ENCODE peak calls at places on chromosomes 12 and 14, in six cellular contexts. V, M, W, H, X and Z are unnamed samples.

GRCh38 chr12:92185052-92185451 is 39.4 kb upstream of the BTG1 start:
- DNase-seq in V (no peak), M (no peak), W (no peak), H (no peak), X (no peak), Z (no peak)

GRCh38 chr12:109544955-109545531 is 28.3 kb downstream of the MMAB start:
- DNase-seq in V (no peak), M (no peak), W (no peak), H (no peak), X (no peak), Z (peak)

GRCh38 chr12:2586159-2587035 is 208.4 kb upstream of the FKBP4 start:
- DNase-seq in V (no peak), M (no peak), W (peak), H (no peak), X (no peak), Z (no peak)

GRCh38 chr14:69346710-69347109 is 51.4 kb downstream of the ERH start:
- DNase-seq in V (no peak), M (no peak), W (no peak), H (peak), X (no peak), Z (no peak)

GRCh38 chr14:45252356-45253069 is 489 bp downstream of the MIS18BP1 start:
- DNase-seq in V (no peak), M (no peak), W (peak), H (no peak), X (no peak), Z (peak)

GRCh38 chr12:130547480-130548155 is 168.5 kb downstream of the RIMBP2 start:
- DNase-seq in V (no peak), M (no peak), W (no peak), H (no peak), X (no peak), Z (no peak)

GRCh38 chr12:83036847-83037246 is 350.1 kb downstream of the TMTC2 start:
- DNase-seq in V (no peak), M (no peak), W (no peak), H (no peak), X (no peak), Z (no peak)

GRCh38 chr12:105920161-105920684 is 218.5 kb downstream of the NUAK1 start:
- DNase-seq in V (no peak), M (no peak), W (peak), H (no peak), X (no peak), Z (no peak)

GRCh38 chr12:19018302-19018980 is 111.1 kb upstream of the PLEKHA5 start:
- DNase-seq in V (no peak), M (no peak), W (no peak), H (no peak), X (no peak), Z (peak)

GRCh38 chr12:132726386-132726785 is 15.7 kb downstream of the PGAM5 start:
- DNase-seq in V (no peak), M (no peak), W (no peak), H (no peak), X (no peak), Z (no peak)

GRCh38 chr12:100401660-100402059 is 44.8 kb downstream of the SLC17A8 start:
- DNase-seq in V (no peak), M (no peak), W (no peak), H (no peak), X (no peak), Z (peak)

GRCh38 chr14:24369907-24370687 is 2.1 kb downstream of the NFATC4 start:
- DNase-seq in V (no peak), M (no peak), W (no peak), H (no peak), X (no peak), Z (no peak)

GRCh38 chr12:87254371-87255030 is 774.7 kb downstream of the C12orf50 start:
- DNase-seq in V (no peak), M (no peak), W (no peak), H (no peak), X (no peak), Z (no peak)

GRCh38 chr12:106089935-106090334 is 48.8 kb downstream of the NUAK1 start:
- DNase-seq in V (no peak), M (no peak), W (no peak), H (no peak), X (no peak), Z (no peak)

GRCh38 chr12:44029194-44029593 is 193.3 kb downstream of the TMEM117 start:
- DNase-seq in V (no peak), M (no peak), W (no peak), H (no peak), X (no peak), Z (no peak)

GRCh38 chr12:119869720-119870119 is 7.4 kb downstream of the CIT start:
- DNase-seq in V (no peak), M (no peak), W (no peak), H (no peak), X (no peak), Z (peak)

GRCh38 chr14:93137864-93138263 is 22.1 kb upstream of the ITPK1 start:
- DNase-seq in V (no peak), M (peak), W (peak), H (no peak), X (no peak), Z (no peak)

GRCh38 chr12:130765186-130765659 is 49.1 kb upstream of the RIMBP2 start:
- DNase-seq in V (no peak), M (no peak), W (no peak), H (no peak), X (no peak), Z (peak)

GRCh38 chr12:53481957-53482586 is 17.2 kb downstream of the MAP3K12 start:
- DNase-seq in V (no peak), M (no peak), W (no peak), H (no peak), X (no peak), Z (peak)

GRCh38 chr12:57237952-57238853 is 8.7 kb downstream of the SHMT2 start:
- DNase-seq in V (no peak), M (no peak), W (peak), H (peak), X (no peak), Z (no peak)

GRCh38 chr14:32073537-32074189 is 3.4 kb upstream of the ARHGAP5 start:
- DNase-seq in V (no peak), M (no peak), W (peak), H (peak), X (no peak), Z (peak)

GRCh38 chr14:23352506-23353432 is at the start of gene SLC22A17:
- DNase-seq in V (no peak), M (peak), W (peak), H (peak), X (peak), Z (peak)

GRCh38 chr14:79136437-79137430 is 966.6 kb downstream of the NRXN3 start:
- DNase-seq in V (no peak), M (no peak), W (no peak), H (no peak), X (no peak), Z (no peak)

GRCh38 chr12:21568115-21568514 is 36.5 kb downstream of the GYS2 start:
- DNase-seq in V (no peak), M (no peak), W (no peak), H (no peak), X (no peak), Z (no peak)

GRCh38 chr12:57214398-57214781 is 2.2 kb upstream of the NXPH4 start:
- DNase-seq in V (peak), M (no peak), W (peak), H (peak), X (no peak), Z (no peak)

GRCh38 chr12:4133636-4134433 is 139.7 kb upstream of the CCND2 start:
- DNase-seq in V (no peak), M (no peak), W (no peak), H (peak), X (no peak), Z (no peak)

GRCh38 chr12:30286345-30286926 is 409.2 kb downstream of the IPO8 start:
- DNase-seq in V (no peak), M (no peak), W (peak), H (peak), X (no peak), Z (peak)

GRCh38 chr12:54352891-54353874 is 11.1 kb downstream of the GPR84 start:
- DNase-seq in V (no peak), M (no peak), W (peak), H (no peak), X (no peak), Z (no peak)

GRCh38 chr12:54337280-54337842 is 12.4 kb downstream of the COPZ1 start:
- DNase-seq in V (no peak), M (no peak), W (peak), H (no peak), X (no peak), Z (no peak)

GRCh38 chr14:70821916-70822705 is 12.8 kb upstream of the MAP3K9 start:
- DNase-seq in V (peak), M (no peak), W (peak), H (peak), X (peak), Z (peak)

GRCh38 chr14:61616524-61617185 is 78.7 kb upstream of the HIF1A start:
- DNase-seq in V (no peak), M (no peak), W (no peak), H (no peak), X (no peak), Z (no peak)

GRCh38 chr14:54776361-54777001 is 126.1 kb downstream of the GCH1 start:
- DNase-seq in V (no peak), M (no peak), W (peak), H (no peak), X (peak), Z (no peak)

GRCh38 chr12:91250273-91250672 is 67.7 kb upstream of the DCN start:
- DNase-seq in V (no peak), M (no peak), W (no peak), H (no peak), X (no peak), Z (no peak)

GRCh38 chr14:72880820-72881219 is 13.1 kb downstream of the DPF3 start:
- DNase-seq in V (no peak), M (no peak), W (no peak), H (no peak), X (no peak), Z (no peak)

GRCh38 chr12:124392271-124392990 is 97.5 kb downstream of the RFLNA start:
- DNase-seq in V (no peak), M (no peak), W (no peak), H (peak), X (no peak), Z (peak)

GRCh38 chr14:34817768-34818167 is 57.4 kb downstream of the BAZ1A start:
- DNase-seq in V (no peak), M (no peak), W (no peak), H (no peak), X (no peak), Z (no peak)

GRCh38 chr14:49954171-49954631 is 61.3 kb downstream of the ARF6 start:
- DNase-seq in V (no peak), M (no peak), W (no peak), H (no peak), X (no peak), Z (no peak)